ENCODE peak calls at places on chromosomes 13 and 19, in four cellular contexts. C, A, L and J are unnamed samples.

GRCh38 chr13:94327318-94327717 is 152.2 kb downstream of the DCT start:
- DNase-seq in C (no peak), L (no peak), A (no peak), J (peak; percentile 43)

GRCh38 chr13:53160211-53160610 is 131.6 kb downstream of the OLFM4 start:
- DNase-seq in L (no peak), C (no peak), A (no peak), J (no peak)

GRCh38 chr13:43876366-43876765 is 3.2 kb downstream of the CCDC122 start:
- DNase-seq in L (no peak), C (no peak), A (no peak), J (no peak)

GRCh38 chr13:51590966-51591627 is 6.8 kb downstream of the WDFY2 start:
- DNase-seq in A (no peak), L (no peak), C (no peak), J (no peak)

GRCh38 chr13:51444922-51445321 is 7.9 kb downstream of the INTS6 start:
- DNase-seq in L (no peak), C (no peak), A (no peak), J (no peak)

GRCh38 chr13:95745752-95746151 is 68.8 kb downstream of the DNAJC3 start:
- DNase-seq in C (no peak), A (no peak), L (no peak), J (no peak)

GRCh38 chr13:43663474-43664090 is 123.2 kb downstream of the ENOX1 start:
- DNase-seq in C (no peak), L (no peak), A (no peak), J (no peak)

GRCh38 chr13:29582171-29582570 is 13.3 kb downstream of the SLC7A1 start:
- DNase-seq in A (peak; percentile 49), L (peak; percentile 58), C (no peak), J (no peak)

GRCh38 chr13:36841411-36841810 is 22.4 kb downstream of the RFXAP start:
- DNase-seq in A (no peak), L (no peak), C (no peak), J (no peak)

GRCh38 chr19:17620696-17621095 is 65.2 kb downstream of the COLGALT1 start:
- DNase-seq in L (no peak), C (peak; percentile 20), A (no peak), J (no peak)

GRCh38 chr19:12802267-12803106 is 618 bp downstream of the THSD8 start:
- DNase-seq in C (no peak), L (no peak), A (no peak), J (no peak)

GRCh38 chr19:12801466-12802266 is at the start of the genes PRDX2 and THSD8:
- DNase-seq in L (peak; percentile 86), A (peak; percentile 81), C (peak; percentile 88), J (peak; percentile 57)

GRCh38 chr19:12804051-12804450 is 2.2 kb downstream of the THSD8 start:
- DNase-seq in A (no peak), C (peak; percentile 48), L (no peak), J (no peak)

GRCh38 chr19:12800873-12801465 is 631 bp downstream of the PRDX2 start:
- DNase-seq in C (peak; percentile 58), A (no peak), L (peak; percentile 38), J (no peak)

GRCh38 chr19:12806242-12807131 is at the start of gene RNASEH2A:
- DNase-seq in L (peak; percentile 92), C (peak; percentile 93), A (peak; percentile 92), J (peak; percentile 84)
- H3K27ac ChIP-seq in L (no peak within 1 kb of the TSS), C (peak within 1 kb of the TSS; percentile 36), A (peak within 1 kb of the TSS; percentile 1), J (peak within 1 kb of the TSS; percentile 63)

DNA sequence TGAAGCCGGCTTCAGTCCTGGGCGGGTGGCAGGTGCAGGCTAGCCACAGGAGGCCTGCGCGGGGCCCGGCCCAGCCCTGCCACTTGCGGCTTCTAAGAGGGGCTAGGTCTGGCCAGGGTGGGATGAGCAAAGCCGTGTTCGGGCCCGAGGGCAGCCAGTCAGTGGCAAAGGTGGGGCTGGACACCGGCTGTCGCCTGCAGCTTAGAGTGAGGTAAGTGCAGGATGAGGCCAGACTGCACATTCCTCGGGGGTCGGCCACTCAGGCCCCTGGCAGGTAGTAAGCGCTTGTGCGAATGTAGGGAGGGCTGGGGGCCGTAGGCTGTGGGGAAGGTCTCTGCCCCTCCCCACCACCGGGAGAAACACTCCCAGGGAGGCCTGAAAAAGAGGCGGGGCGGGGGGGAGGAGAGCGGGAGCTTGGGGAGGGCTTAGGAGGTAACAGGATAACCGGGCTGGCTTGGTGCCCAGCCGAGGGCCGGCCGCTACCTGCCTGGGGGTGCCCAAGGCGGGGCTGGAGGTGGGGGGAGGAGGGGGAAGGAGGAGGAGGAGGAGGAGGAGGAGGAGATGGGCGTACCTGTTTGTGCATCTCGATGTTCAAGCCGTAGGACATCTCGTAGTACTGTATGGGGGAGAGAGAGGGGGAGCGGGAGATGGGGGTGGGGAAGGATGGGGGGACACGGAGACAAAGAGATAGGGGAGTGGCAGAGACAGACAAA is 6.4 kb downstream of the TLE5 start:
- DNase-seq in L (no peak), C (no peak), A (no peak), J (no peak)
- H3K4me1 ChIP-seq in L (peaks cover 41% of the 10 kb centered on the region), C (peaks cover 16% of the 10 kb centered on the region), A (peaks cover 11% of the 10 kb centered on the region), J (peaks cover 60% of the 10 kb centered on the region)

DNA sequence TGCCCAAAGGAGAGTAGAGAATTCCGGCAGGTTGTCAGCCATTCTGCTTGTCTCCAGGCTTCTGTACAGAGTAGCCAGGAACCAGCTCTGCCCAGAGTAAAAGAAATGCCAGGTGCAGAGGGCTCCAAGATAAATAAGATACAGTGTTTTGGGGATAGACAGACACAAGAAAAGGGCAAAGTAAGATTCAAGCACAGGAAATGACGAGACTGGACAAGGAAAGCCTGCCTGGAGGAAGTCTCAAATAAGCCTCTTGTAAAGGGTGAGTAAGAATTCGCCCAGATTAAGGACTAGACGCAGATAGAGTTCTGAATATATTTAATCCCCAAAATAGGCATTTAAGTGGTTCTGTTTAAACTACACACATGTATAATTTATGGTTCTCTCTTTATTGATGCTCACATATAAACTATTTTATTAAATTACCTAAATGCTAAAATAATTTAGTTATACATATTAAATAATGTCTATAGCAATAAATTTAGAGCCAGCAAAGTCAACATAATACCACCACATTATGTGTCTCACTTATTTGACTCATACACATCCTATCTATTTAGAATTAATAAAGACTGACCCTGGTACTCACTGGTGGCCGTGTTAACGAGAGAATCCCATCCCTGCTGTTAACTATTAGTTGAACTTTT is 98.4 kb upstream of the RAP2A start:
- DNase-seq in C (no peak), A (no peak), L (no peak), J (no peak)
- H3K27ac ChIP-seq in C (no peak overlapping the region), A (no peak overlapping the region), L (no peak overlapping the region), J (no peak overlapping the region)

DNA sequence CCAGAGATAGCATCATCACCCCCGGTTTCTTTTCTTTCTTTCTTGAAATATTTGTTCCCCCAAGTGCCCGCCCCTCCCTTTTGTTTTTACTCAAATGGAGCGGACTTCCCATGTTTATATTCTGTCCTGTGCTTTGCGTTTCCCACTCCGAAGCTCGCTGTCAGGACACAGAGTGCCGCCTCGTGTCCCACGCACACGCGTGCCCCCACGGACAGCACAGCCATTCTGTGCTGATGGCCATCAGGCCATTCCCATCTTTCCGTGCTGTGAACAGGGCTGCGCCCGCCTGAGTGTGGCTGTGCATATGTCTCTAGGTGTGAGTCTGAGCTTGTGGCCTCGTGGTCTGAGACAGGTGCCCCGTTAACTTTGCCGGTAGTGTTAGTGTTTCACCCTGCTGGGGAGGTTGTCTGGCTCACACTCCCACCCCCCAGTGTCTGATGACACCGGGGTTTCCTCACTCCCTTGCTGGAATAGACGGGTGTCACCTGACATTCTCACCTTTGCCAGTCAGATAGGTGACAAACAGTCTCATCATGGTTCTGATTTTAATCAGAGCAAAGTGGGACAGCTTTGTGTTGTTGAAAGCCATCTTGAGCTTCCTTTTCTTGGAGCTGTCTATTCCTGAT is 6.9 kb downstream of the PAK4 start:
- DNase-seq in L (no peak), C (no peak), A (no peak), J (no peak)
- H3K4me1 ChIP-seq in L (peaks cover 34% of the 10 kb centered on the region), C (peaks cover 29% of the 10 kb centered on the region), A (peaks cover 5% of the 10 kb centered on the region), J (no peaks in the 10 kb centered on the region)

DNA sequence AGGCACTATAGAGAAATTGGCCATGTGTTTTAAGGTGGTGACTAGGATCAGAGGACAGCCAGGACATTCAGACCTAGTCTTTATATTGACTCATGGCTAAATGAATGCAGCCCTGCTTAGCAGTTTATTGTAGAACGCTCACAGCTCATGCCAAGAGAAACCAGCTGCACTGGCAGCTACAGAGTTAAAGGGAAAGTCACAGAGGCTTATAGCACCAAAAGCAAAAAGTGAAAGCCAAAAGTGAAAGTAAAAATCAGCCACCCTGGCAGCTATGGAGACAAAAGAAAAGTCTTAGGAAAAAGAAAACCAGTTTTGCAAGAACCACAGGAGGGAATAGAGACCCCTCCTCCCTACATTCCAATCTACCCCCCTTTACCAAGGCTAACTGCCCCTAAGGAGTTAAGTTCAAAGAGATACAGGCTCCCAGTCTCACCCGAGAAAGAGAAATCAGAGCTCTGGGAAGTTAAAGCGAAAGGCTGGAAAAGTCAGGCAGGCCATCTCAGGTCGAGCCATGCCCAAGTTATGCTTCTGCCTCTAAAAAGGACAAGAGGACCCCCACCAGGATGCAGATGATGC is 99.0 kb downstream of the ZNF429 start:
- DNase-seq in C (no peak), A (no peak), L (no peak), J (peak; percentile 29)
- H3K27ac ChIP-seq in C (peak overlapping the region; percentile 61), A (peak overlapping the region; percentile 81), L (peak overlapping the region; percentile 62), J (peak overlapping the region; percentile 33)

DNA sequence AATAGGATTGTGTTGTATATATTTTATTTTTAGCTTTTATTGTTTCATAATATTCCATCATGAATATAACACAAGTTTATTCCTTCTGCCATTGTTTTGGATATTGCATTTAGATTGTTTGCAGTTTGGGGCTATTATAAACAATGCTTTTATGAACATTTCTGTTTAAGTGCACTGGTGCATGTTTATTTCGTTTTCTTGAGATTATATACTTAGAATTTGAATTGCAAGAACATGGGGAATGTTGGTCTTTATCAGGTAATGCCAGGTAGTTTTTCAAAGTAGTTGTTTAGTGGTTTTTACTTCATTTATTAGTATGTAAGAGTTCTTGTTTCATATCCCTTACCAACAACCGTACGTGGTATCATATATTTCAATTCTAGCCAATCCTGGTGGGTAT is 4.3 kb downstream of the LSM14A start:
- DNase-seq in C (no peak), A (no peak), L (no peak), J (no peak)
- H3K4me1 ChIP-seq in C (peaks cover 67% of the 10 kb centered on the region), A (peaks cover 14% of the 10 kb centered on the region), L (peaks cover 89% of the 10 kb centered on the region), J (peaks cover 87% of the 10 kb centered on the region)

GRCh38 chr13:34816118-34816517 is 126.0 kb upstream of the NBEA start:
- DNase-seq in C (no peak), L (no peak), A (no peak), J (no peak)
- H3K27ac ChIP-seq in C (no peak overlapping the region), L (no peak overlapping the region), A (no peak overlapping the region), J (no peak overlapping the region)

GRCh38 chr13:113421673-113422270 is 31.5 kb downstream of the ADPRHL1 start:
- DNase-seq in C (no peak), A (no peak), L (no peak), J (no peak)

GRCh38 chr13:113422790-113423189 is 30.5 kb downstream of the ADPRHL1 start:
- DNase-seq in A (no peak), L (no peak), C (peak; percentile 44), J (no peak)

GRCh38 chr13:113418722-113419049 is 34.6 kb downstream of the ADPRHL1 start:
- DNase-seq in L (no peak), A (no peak), C (peak; percentile 22), J (no peak)

GRCh38 chr13:113419531-113420183 is 33.6 kb downstream of the ADPRHL1 start:
- DNase-seq in A (no peak), C (peak; percentile 35), L (no peak), J (no peak)

GRCh38 chr13:113420833-113421600 is 32.3 kb downstream of the ADPRHL1 start:
- DNase-seq in A (no peak), L (no peak), C (peak; percentile 47), J (no peak)
- H3K4me1 ChIP-seq in A (no peaks in the 10 kb centered on the region), L (no peaks in the 10 kb centered on the region), C (no peaks in the 10 kb centered on the region), J (no peaks in the 10 kb centered on the region)

GRCh38 chr19:33100894-33101644 is 20.1 kb downstream of the GPATCH1 start:
- DNase-seq in C (no peak), A (no peak), L (no peak), J (no peak)
- H3K27ac ChIP-seq in C (no peak overlapping the region), A (no peak overlapping the region), L (no peak overlapping the region), J (no peak overlapping the region)